ENCODE peak calls at places on chromosomes 6 and 20, in ten cellular contexts. S is nephron progenitor cell; P is NCI-H187 treated with DMSO at 0.1 percent for 48 hours; J is HepG2; M is cardiac muscle cell; V is T-cell; I is stimulated activated naive CD4-positive, alpha-beta T cell; C is left ventricle myocardium superior; X is RCC 7860; Q is cardiac fibroblast. K is an unnamed sample.

GRCh38 chr6:145891126-145891525 is 73.0 kb downstream of the SHPRH start:
- DNase-seq in S (no peak), P (no peak), J (peak), M (peak), V (no peak), I (no peak), C (no peak), X (no peak), Q (peak), K (no peak)

GRCh38 chr20:20338133-20338730 is 29.7 kb upstream of the INSM1 start:
- DNase-seq in S (no peak), P (no peak), J (no peak), M (no peak), V (no peak), I (no peak), C (no peak), X (no peak), Q (no peak), K (no peak)

GRCh38 chr6:36266913-36267644 is 2.8 kb upstream of the PNPLA1 start:
- DNase-seq in S (no peak), P (no peak), J (no peak), M (no peak), V (no peak), I (no peak), C (no peak), X (no peak), Q (no peak), K (no peak)

GRCh38 chr6:88843040-88843439 is 120.4 kb downstream of the RNGTT start:
- DNase-seq in S (no peak), P (no peak), J (no peak), M (peak), V (no peak), I (no peak), C (no peak), X (no peak), Q (peak), K (no peak)

GRCh38 chr6:32664827-32665362 is 1.6 kb downstream of the HLA-DQB1 start:
- DNase-seq in S (peak), P (no peak), J (no peak), M (peak), V (peak), I (peak), C (peak), X (no peak), Q (no peak), K (peak)

GRCh38 chr6:152232494-152233151 is 404.5 kb downstream of the SYNE1 start:
- DNase-seq in S (no peak), P (no peak), J (peak), M (peak), V (no peak), I (no peak), C (peak), X (no peak), Q (peak), K (no peak)

GRCh38 chr6:134007077-134007476 is 45.3 kb downstream of the SLC2A12 start:
- DNase-seq in S (no peak), P (peak), J (no peak), M (no peak), V (no peak), I (no peak), C (no peak), X (no peak), Q (no peak), K (no peak)

GRCh38 chr20:50048420-50049166 is 64.4 kb downstream of the UBE2V1 start:
- DNase-seq in S (no peak), P (no peak), J (no peak), M (peak), V (peak), I (no peak), C (no peak), X (peak), Q (no peak), K (no peak)

GRCh38 chr20:46680684-46681031 is 8.6 kb downstream of the TP53RK start:
- DNase-seq in S (no peak), P (no peak), J (no peak), M (no peak), V (no peak), I (no peak), C (no peak), X (no peak), Q (no peak), K (no peak)

GRCh38 chr6:26352315-26352714 is 12.7 kb upstream of the BTN3A2 start:
- DNase-seq in S (no peak), P (no peak), J (no peak), M (no peak), V (no peak), I (no peak), C (no peak), X (no peak), Q (no peak), K (no peak)

GRCh38 chr6:11460001-11460668 is 77.4 kb upstream of the TMEM170B start:
- DNase-seq in S (no peak), P (no peak), J (no peak), M (peak), V (no peak), I (no peak), C (no peak), X (peak), Q (peak), K (no peak)

GRCh38 chr6:3898270-3898994 is 49.3 kb downstream of the FAM50B start:
- DNase-seq in S (no peak), P (no peak), J (no peak), M (no peak), V (no peak), I (no peak), C (no peak), X (peak), Q (no peak), K (no peak)

GRCh38 chr20:38609828-38610227 is 8.2 kb downstream of the ARHGAP40 start:
- DNase-seq in S (no peak), P (no peak), J (no peak), M (no peak), V (no peak), I (no peak), C (no peak), X (no peak), Q (no peak), K (no peak)

GRCh38 chr20:44067650-44068081 is 119.3 kb downstream of the JPH2 start:
- DNase-seq in S (no peak), P (no peak), J (no peak), M (no peak), V (no peak), I (no peak), C (no peak), X (no peak), Q (no peak), K (no peak)

GRCh38 chr6:26613717-26614683 is 17.2 kb downstream of the ABT1 start:
- DNase-seq in S (peak), P (no peak), J (no peak), M (no peak), V (no peak), I (peak), C (peak), X (no peak), Q (no peak), K (peak)

GRCh38 chr20:50691585-50692552 is 527 bp upstream of the RIPOR3 start:
- DNase-seq in S (peak), P (no peak), J (no peak), M (peak), V (no peak), I (no peak), C (no peak), X (no peak), Q (peak), K (no peak)

GRCh38 chr6:2819115-2819514 is 22.5 kb downstream of the SERPINB1 start:
- DNase-seq in S (no peak), P (no peak), J (no peak), M (no peak), V (no peak), I (no peak), C (no peak), X (no peak), Q (no peak), K (no peak)

GRCh38 chr6:12751694-12752304 is 35.2 kb downstream of the PHACTR1 start:
- DNase-seq in S (peak), P (no peak), J (peak), M (peak), V (no peak), I (no peak), C (peak), X (no peak), Q (peak), K (no peak)

GRCh38 chr6:119158057-119158848 is 79.8 kb upstream of the FAM184A start:
- DNase-seq in S (no peak), P (no peak), J (no peak), M (peak), V (no peak), I (no peak), C (peak), X (no peak), Q (peak), K (no peak)